ENCODE peak calls at places on chromosomes 4 and X, in six cellular contexts. I, Q, R, Z, H and A are unnamed samples.

GRCh38 chr4:8089862-8090261 is 68.8 kb downstream of the ABLIM2 start:
- DNase-seq in I (no peak), Q (no peak), R (no peak), Z (no peak), H (no peak), A (no peak)

GRCh38 chr4:19047481-19047880 is 1025.9 kb upstream of the LCORL start:
- DNase-seq in I (no peak), Q (no peak), R (no peak), Z (no peak), H (no peak), A (no peak)

GRCh38 chr4:32145987-32146386 is 1425.8 kb downstream of the PCDH7 start:
- DNase-seq in I (no peak), Q (no peak), R (no peak), Z (no peak), H (no peak), A (no peak)

GRCh38 chr4:14716622-14717021 is 285.7 kb upstream of the CPEB2 start:
- DNase-seq in I (no peak), Q (no peak), R (no peak), Z (no peak), H (no peak), A (no peak)

GRCh38 chr4:128649161-128649560 is 160.3 kb upstream of the JADE1 start:
- DNase-seq in I (no peak), Q (no peak), R (no peak), Z (no peak), H (no peak), A (no peak)

GRCh38 chr4:51831133-51831532 is 11.8 kb upstream of the DCUN1D4 start:
- DNase-seq in I (peak), Q (peak), R (peak), Z (peak), H (peak), A (no peak)

GRCh38 chr4:139892973-139893736 is 227.5 kb downstream of the MGST2 start:
- DNase-seq in I (no peak), Q (no peak), R (no peak), Z (no peak), H (no peak), A (no peak)

GRCh38 chrX:69192603-69193002 is 27.4 kb upstream of the PJA1 start:
- DNase-seq in I (no peak), Q (no peak), R (no peak), Z (no peak), H (no peak), A (no peak)

GRCh38 chr4:78704981-78705757 is 71.0 kb upstream of the BMP2K start:
- DNase-seq in I (peak), Q (no peak), R (no peak), Z (no peak), H (no peak), A (no peak)

GRCh38 chr4:146585761-146586333 is 52.8 kb upstream of the POU4F2 start:
- DNase-seq in I (no peak), Q (no peak), R (no peak), Z (no peak), H (no peak), A (no peak)

GRCh38 chr4:26075588-26075987 is 161.6 kb downstream of the SMIM20 start:
- DNase-seq in I (no peak), Q (no peak), R (no peak), Z (no peak), H (no peak), A (no peak)

GRCh38 chr4:72319596-72319995 is 249.4 kb downstream of the ADAMTS3 start:
- DNase-seq in I (no peak), Q (no peak), R (no peak), Z (no peak), H (no peak), A (no peak)

GRCh38 chrX:33741807-33742206 is 390.3 kb downstream of the FAM47A start:
- DNase-seq in I (no peak), Q (no peak), R (no peak), Z (no peak), H (no peak), A (no peak)

GRCh38 chr4:39792128-39792527 is 94.2 kb downstream of the UBE2K start:
- DNase-seq in I (no peak), Q (no peak), R (no peak), Z (no peak), H (no peak), A (no peak)